ENCODE peak calls at places on chromosomes 4 and X, in four cellular contexts. F, V, G and K are unnamed samples.

GRCh38 chr4:120568736-120569135 is 353.8 kb downstream of the PRDM5 start:
- DNase-seq in G (no peak), F (no peak), V (no peak), K (no peak)

GRCh38 chr4:2353222-2354107 is 65.0 kb downstream of the ZFYVE28 start:
- DNase-seq in V (peak; percentile 52), G (no peak), F (peak; percentile 79), K (no peak)

GRCh38 chr4:6616087-6616995 is 24.1 kb upstream of the MRFAP1 start:
- DNase-seq in F (no peak), V (no peak), G (no peak), K (no peak)

GRCh38 chrX:24298191-24298590 is 15.7 kb downstream of the SUPT20HL2 start:
- DNase-seq in G (peak; percentile 15), V (peak; percentile 2), F (peak; percentile 47), K (no peak)

GRCh38 chrX:46912098-46912672 is at the start of gene JADE3:
- DNase-seq in F (peak; percentile 84), G (peak; percentile 76), V (peak; percentile 77), K (peak; percentile 31)

GRCh38 chrX:135421537-135421931 is 210 bp upstream of the SMIM10L2A start:
- DNase-seq in V (peak; percentile 71), G (peak; percentile 77), F (peak; percentile 78), K (peak; percentile 75)

GRCh38 chr4:75015627-75016026 is 82.7 kb downstream of the PARM1 start:
- DNase-seq in F (no peak), V (no peak), G (no peak), K (no peak)

GRCh38 chrX:135295238-135295943 is 13.9 kb upstream of the ETDC start:
- DNase-seq in V (peak; percentile 34), F (peak; percentile 55), G (no peak), K (peak; percentile 50)

GRCh38 chr4:108001540-108001939 is 11.9 kb downstream of the HADH start:
- DNase-seq in G (no peak), F (no peak), V (peak; percentile 24), K (no peak)

GRCh38 chrX:33416273-33416805 is 205.0 kb upstream of the DMD start:
- DNase-seq in F (no peak), G (no peak), V (no peak), K (no peak)

GRCh38 chrX:106468433-106468832 is 143.3 kb upstream of the RADX start:
- DNase-seq in G (no peak), V (no peak), F (no peak), K (no peak)
- TF ChIP-seq CTCF in G (no peak), V (no peak), F (no peak), K (no peak)

DNA sequence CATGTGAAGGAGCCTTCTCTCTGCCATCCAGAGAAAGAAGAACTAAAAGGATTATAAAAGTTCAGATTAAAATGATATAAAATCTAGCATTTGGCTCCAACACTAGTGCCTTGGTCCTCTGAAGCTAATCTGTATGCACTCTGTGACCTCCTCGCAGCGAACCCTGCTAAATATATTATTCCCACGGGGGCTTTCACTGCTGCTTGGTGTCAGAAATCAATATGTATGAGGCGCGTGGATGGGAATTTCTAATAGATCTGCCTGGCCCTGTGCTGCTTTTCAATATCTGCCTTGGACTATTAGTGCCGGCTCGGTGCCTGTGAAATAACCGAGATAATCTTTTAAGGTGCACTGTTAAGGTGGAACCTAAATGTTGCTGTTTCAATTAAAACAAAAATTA is 69.7 kb downstream of the CXXC4 start:
- DNase-seq in F (peak; percentile 10), V (no peak), G (no peak), K (no peak)
- H3K4me3 ChIP-seq in F (no peak overlapping the region), V (peak overlapping the region; percentile 36), G (no peak overlapping the region), K (no peak overlapping the region)

GRCh38 chr4:112075129-112075753 is 70.0 kb upstream of the FAM241A start:
- DNase-seq in G (peak; percentile 81), V (peak; percentile 78), F (peak; percentile 75), K (no peak)
- TF ChIP-seq CTCF in G (peak; percentile 77), V (peak; percentile 88), F (peak; percentile 86), K (peak; percentile 85)

DNA sequence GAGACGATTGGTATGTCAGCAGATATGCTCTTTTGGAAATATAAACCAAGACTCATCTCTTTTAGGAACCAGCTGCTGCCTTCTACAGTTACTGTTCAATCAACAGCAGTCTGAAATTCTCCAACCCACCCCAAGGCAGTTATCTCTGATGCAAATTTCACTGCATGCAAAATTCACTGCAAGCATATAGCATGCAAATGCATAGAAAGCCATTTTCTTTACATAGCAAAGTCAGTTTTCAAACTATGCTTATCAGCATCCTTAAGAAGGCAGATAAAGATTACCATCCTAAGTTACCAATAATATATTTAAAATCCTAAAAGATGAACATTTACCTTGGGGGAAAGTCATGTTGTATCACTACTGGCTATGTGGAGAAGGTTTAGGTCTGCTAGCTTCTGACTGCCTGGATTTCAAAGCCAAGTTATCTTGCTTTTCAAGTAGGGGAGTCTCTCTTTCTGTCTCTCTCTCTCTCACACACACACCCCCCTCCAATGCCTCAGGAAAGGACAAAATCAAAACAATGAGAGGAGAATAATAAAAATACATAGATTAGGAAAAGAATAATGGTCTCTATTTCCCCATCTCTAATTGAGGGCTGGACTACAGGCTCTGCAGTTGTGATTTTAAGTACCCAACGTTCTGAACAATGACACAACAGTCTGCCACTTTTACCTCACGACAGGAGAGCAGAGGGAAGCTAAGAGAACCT is 1.5 kb downstream of the NMU start:
- DNase-seq in F (no peak), G (no peak), V (no peak), K (no peak)
- H3K4me3 ChIP-seq in F (peak overlapping the region; percentile 42), G (peak overlapping the region; percentile 69), V (no peak overlapping the region), K (no peak overlapping the region)